ENCODE peak calls at places on chromosomes 16 and 17, in four cellular contexts. H is dorsolateral prefrontal cortex, T is NCI-H1694, G is GM23248. J is an unnamed sample.

GRCh38 chr16:1088295-1089170 is 7.5 kb downstream of the C1QTNF8 start:
- DNase-seq in T (no peak), G (no peak), H (no peak), J (no peak)

GRCh38 chr17:49031965-49032928 is 35.1 kb downstream of the IGF2BP1 start:
- DNase-seq in H (peak; percentile 8), T (peak; percentile 89), G (peak; percentile 81), J (peak; percentile 51)

GRCh38 chr16:3036726-3037315 is at the start of gene BICDL2:
- DNase-seq in H (no peak), T (no peak), G (no peak), J (peak; percentile 57)

GRCh38 chr16:30076276-30076791 is 540 bp downstream of the PPP4C start:
- DNase-seq in H (no peak), G (peak; percentile 71), T (no peak), J (peak; percentile 32)

GRCh38 chr16:56041556-56042140 is 149.6 kb upstream of the GNAO1 start:
- DNase-seq in T (peak; percentile 26), H (peak; percentile 60), G (peak; percentile 1), J (peak; percentile 47)

GRCh38 chr16:11316331-11317015 is 28.8 kb upstream of the RMI2 start:
- DNase-seq in T (no peak), G (no peak), H (no peak), J (peak; percentile 34)

GRCh38 chr16:15993128-15993527 is 43.7 kb downstream of the ABCC1 start:
- DNase-seq in T (no peak), H (no peak), G (no peak), J (no peak)

GRCh38 chr16:9125658-9126492 is 34.4 kb downstream of the HAPSTR1 start:
- DNase-seq in T (no peak), G (no peak), H (no peak), J (no peak)

GRCh38 chr16:55297910-55298175 is 26.2 kb upstream of the IRX6 start:
- DNase-seq in H (no peak), T (no peak), G (peak; percentile 74), J (no peak)

GRCh38 chr16:27651299-27651698 is 101.4 kb downstream of the KATNIP start:
- DNase-seq in H (no peak), G (no peak), T (no peak), J (no peak)

GRCh38 chr17:48639982-48640857 is 14.1 kb upstream of the HOXB9 start:
- DNase-seq in G (no peak), H (no peak), T (no peak), J (no peak)

GRCh38 chr17:52105601-52106000 is 52.9 kb downstream of the CA10 start:
- DNase-seq in G (peak; percentile 0), H (no peak), T (no peak), J (no peak)

GRCh38 chr17:59888145-59888750 is 4.5 kb downstream of the TUBD1 start:
- DNase-seq in G (no peak), H (no peak), T (no peak), J (no peak)

GRCh38 chr16:930076-930475 is 40.7 kb downstream of the LMF1 start:
- DNase-seq in H (no peak), G (no peak), T (no peak), J (no peak)

GRCh38 chr17:78739331-78739853 is 42.7 kb downstream of the CYTH1 start:
- DNase-seq in G (no peak), T (no peak), H (no peak), J (no peak)

GRCh38 chr16:4811773-4812172 is 9.3 kb upstream of the ROGDI start:
- DNase-seq in H (no peak), G (no peak), T (no peak), J (no peak)

GRCh38 chr17:74605361-74605760 is 13.3 kb upstream of the CD300LD start:
- DNase-seq in T (no peak), G (peak; percentile 96), H (peak; percentile 87), J (peak; percentile 61)

GRCh38 chr17:82228278-82228841 is 482 bp upstream of the SLC16A3 start:
- DNase-seq in G (no peak), T (no peak), H (no peak), J (peak; percentile 27)

GRCh38 chr17:41026668-41027471 is at the start of gene KRTAP1-5:
- DNase-seq in T (no peak), H (no peak), G (peak; percentile 82), J (no peak)

GRCh38 chr17:13833921-13834320 is 232.2 kb upstream of the HS3ST3A1 start:
- DNase-seq in T (no peak), G (no peak), H (no peak), J (no peak)

GRCh38 chr16:58021661-58022551 is 3.6 kb upstream of the MMP15 start:
- DNase-seq in G (peak; percentile 83), T (no peak), H (no peak), J (no peak)

GRCh38 chr17:43733956-43734355 is 24.6 kb downstream of the SOST start:
- DNase-seq in H (no peak), T (no peak), G (no peak), J (no peak)

GRCh38 chr17:35726609-35727460 is 4.6 kb upstream of the RASL10B start:
- DNase-seq in H (no peak), T (no peak), G (peak; percentile 89), J (peak; percentile 77)

GRCh38 chr16:46996952-46997458 is 23.5 kb upstream of the DNAJA2 start:
- DNase-seq in G (no peak), H (no peak), T (no peak), J (no peak)

GRCh38 chr16:720507-720989 is 398 bp upstream of the ANTKMT start:
- DNase-seq in H (no peak), T (peak; percentile 73), G (peak; percentile 74), J (peak; percentile 34)

GRCh38 chr17:67360880-67361279 is 5.5 kb downstream of the PSMD12 start:
- DNase-seq in T (no peak), H (no peak), G (no peak), J (no peak)

GRCh38 chr17:1552911-1553310 is 9.7 kb downstream of the PITPNA start:
- DNase-seq in H (no peak), G (no peak), T (no peak), J (no peak)

GRCh38 chr17:49545007-49545660 is 30.5 kb upstream of the NXPH3 start:
- DNase-seq in H (no peak), T (no peak), G (no peak), J (no peak)

GRCh38 chr17:17820046-17820445 is 16.7 kb downstream of the SREBF1 start:
- DNase-seq in H (no peak), G (no peak), T (no peak), J (no peak)

GRCh38 chr16:85865-86264 is 7.8 kb downstream of the MPG start:
- DNase-seq in H (peak; percentile 65), G (no peak), T (no peak), J (no peak)

GRCh38 chr17:81115749-81116464 is 49.4 kb upstream of the PVALEF start:
- DNase-seq in T (no peak), G (no peak), H (peak; percentile 54), J (peak; percentile 24)

GRCh38 chr17:40122466-40122943 is 734 bp downstream of the MSL1 start:
- DNase-seq in H (peak; percentile 42), G (peak; percentile 83), T (no peak), J (peak; percentile 56)

GRCh38 chr17:44345497-44346026 is 460 bp downstream of the GRN start:
- DNase-seq in T (peak; percentile 68), G (peak; percentile 73), H (peak; percentile 74), J (peak; percentile 59)

GRCh38 chr16:81204794-81205680 is 33.5 kb upstream of the BCO1 start:
- DNase-seq in H (peak; percentile 9), T (peak; percentile 43), G (peak; percentile 71), J (peak; percentile 49)

GRCh38 chr16:71626858-71627213 is 852 bp downstream of the MARVELD3 start:
- DNase-seq in H (no peak), T (no peak), G (peak; percentile 8), J (peak; percentile 55)

GRCh38 chr17:42878123-42878880 is 22.3 kb upstream of the G6PC1 start:
- DNase-seq in G (no peak), T (no peak), H (no peak), J (peak; percentile 49)

GRCh38 chr16:78396046-78396445 is 296.6 kb downstream of the WWOX start:
- DNase-seq in H (no peak), T (no peak), G (peak; percentile 1), J (no peak)

GRCh38 chr16:54174201-54174600 is 112.4 kb downstream of the IRX3 start:
- DNase-seq in H (no peak), T (no peak), G (no peak), J (no peak)

J was measured in thyroid gland.